ENCODE peak calls at places on chromosome 19, in seven cellular contexts. Z is spleen, T is heart left ventricle, M is prostate gland, X is stomach, H is NB4, N is ovary. L is an unnamed sample.

GRCh38 chr19:13034636-13035035 is 39.4 kb downstream of the NFIX start:
- DNase-seq in T (no peak), M (no peak), H (no peak), N (no peak), Z (no peak), X (no peak), L (no peak)

GRCh38 chr19:10718205-10719196 is 622 bp downstream of the DNM2 start:
- DNase-seq in T (peak), M (no peak), X (peak), N (peak), H (peak), Z (peak), L (no peak)

GRCh38 chr19:6473652-6474051 is 7.9 kb downstream of the DENND1C start:
- DNase-seq in X (peak), T (no peak), H (no peak), M (no peak), Z (no peak), N (no peak), L (no peak)

GRCh38 chr19:14325863-14326262 is 55.4 kb upstream of the ADGRE5 start:
- DNase-seq in T (no peak), M (no peak), X (no peak), Z (no peak), N (no peak), H (no peak), L (no peak)

GRCh38 chr19:2266183-2266993 is 10.2 kb upstream of the JSRP1 start:
- DNase-seq in M (peak), X (peak), T (peak), H (peak), Z (peak), N (peak), L (peak)

GRCh38 chr19:10747674-10748073 is 29.8 kb downstream of the DNM2 start:
- DNase-seq in Z (no peak), T (no peak), N (no peak), M (no peak), H (no peak), X (no peak), L (no peak)

GRCh38 chr19:9885077-9885552 is 50.0 kb downstream of the PIN1 start:
- DNase-seq in N (peak), X (no peak), M (no peak), H (no peak), T (peak), Z (no peak), L (no peak)

GRCh38 chr19:55519461-55520311 is 17.2 kb downstream of the SBK2 start:
- DNase-seq in T (no peak), N (no peak), X (no peak), Z (no peak), H (no peak), M (no peak), L (no peak)

GRCh38 chr19:35753634-35754364 is 3.0 kb downstream of the HSPB6 start:
- DNase-seq in M (no peak), X (no peak), N (peak), H (no peak), T (peak), Z (peak), L (no peak)

GRCh38 chr19:21604351-21604926 is 99.0 kb downstream of the ZNF429 start:
- DNase-seq in M (no peak), Z (no peak), X (no peak), H (peak), N (no peak), T (no peak), L (no peak)

GRCh38 chr19:2239771-2240770 is 3.4 kb downstream of the SF3A2 start:
- DNase-seq in H (peak), Z (no peak), X (no peak), N (no peak), M (no peak), T (no peak), L (no peak)

GRCh38 chr19:52898101-52898500 is 666 bp upstream of the ZNF320 start:
- DNase-seq in H (no peak), X (no peak), Z (peak), M (no peak), N (peak), T (peak), L (no peak)

GRCh38 chr19:49488046-49488862 is 846 bp downstream of the RPL13A start:
- DNase-seq in N (no peak), M (no peak), X (no peak), H (no peak), T (no peak), Z (no peak), L (no peak)

GRCh38 chr19:19539738-19540703 is 2.0 kb downstream of the CILP2 start:
- DNase-seq in N (peak), X (peak), H (no peak), T (peak), M (peak), Z (peak), L (no peak)

DNA sequence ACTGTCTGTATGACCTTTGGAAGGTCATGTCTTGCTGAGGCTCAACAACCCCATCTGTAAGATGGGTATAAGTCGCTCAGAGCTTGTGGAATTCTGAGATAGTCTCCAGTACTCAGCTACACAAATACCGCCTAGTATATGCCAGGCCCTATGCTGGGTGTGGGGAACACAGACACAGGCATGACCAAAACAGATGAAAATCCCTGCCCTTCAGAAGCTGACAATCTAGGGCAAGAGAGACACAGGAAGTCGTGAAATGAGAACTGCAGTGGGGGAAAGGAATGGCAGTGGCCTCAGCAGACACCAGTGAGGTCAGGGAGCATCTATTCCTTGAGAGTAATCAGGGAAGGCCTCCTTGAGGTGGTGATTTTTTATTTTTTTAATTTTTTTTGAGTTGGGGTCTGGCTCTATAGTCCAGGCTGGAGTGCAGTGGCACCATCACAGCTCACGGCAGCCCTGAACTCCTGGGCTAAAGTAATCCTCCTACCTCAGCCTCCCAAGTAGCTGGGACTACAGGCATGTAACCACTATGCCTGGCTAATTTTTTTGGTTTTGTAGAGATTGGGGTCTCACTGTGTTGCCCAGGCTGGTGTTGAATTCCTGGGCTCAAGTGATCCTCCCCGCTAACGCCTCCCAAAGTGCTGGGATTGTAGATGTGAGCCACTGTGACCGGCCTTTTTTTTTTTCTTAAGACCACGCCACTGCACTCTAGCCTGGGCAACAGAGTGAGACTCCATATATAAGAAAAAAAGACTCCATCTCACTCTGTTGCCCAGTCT is 3.2 kb downstream of the TMIGD2 start:
- DNase-seq in Z (no peak), X (no peak), T (no peak), N (no peak), M (no peak), H (no peak), L (no peak)
- H3K4me3 ChIP-seq in Z (no peak), X (no peak), T (no peak), N (no peak), M (no peak), H (no peak), L (no peak)

GRCh38 chr19:42297034-42297433 is 4.9 kb upstream of the PRR19 start:
- DNase-seq in T (no peak), X (no peak), H (no peak), Z (no peak), M (no peak), N (no peak), L (no peak)
- TF ChIP-seq CTCF in T (no peak), X (no peak), H (no peak), Z (no peak), M (no peak), N (no peak), L (no peak)

GRCh38 chr19:18108897-18109296 is 11.3 kb downstream of the MAST3 start:
- DNase-seq in M (no peak), H (no peak), Z (no peak), N (no peak), X (no peak), T (no peak), L (no peak)

GRCh38 chr19:18110833-18111232 is 13.3 kb downstream of the MAST3 start:
- DNase-seq in H (no peak), T (no peak), N (no peak), X (peak), M (no peak), Z (no peak), L (no peak)

GRCh38 chr19:18107235-18108083 is 9.9 kb downstream of the MAST3 start:
- DNase-seq in M (no peak), X (no peak), H (peak), N (no peak), T (no peak), Z (no peak), L (no peak)

GRCh38 chr19:18109363-18109730 is 11.8 kb downstream of the MAST3 start:
- DNase-seq in X (no peak), H (no peak), T (no peak), N (no peak), Z (no peak), M (no peak), L (no peak)

GRCh38 chr19:18109731-18110671 is 12.4 kb downstream of the MAST3 start:
- DNase-seq in H (peak), Z (peak), T (peak), N (peak), M (no peak), X (peak), L (no peak)
- TF ChIP-seq POLR2A in H (peak), Z (no peak), T (no peak), N (no peak), M (peak), X (no peak), L (peak)

GRCh38 chr19:46355234-46355990 is 8.5 kb downstream of the PPP5C start:
- DNase-seq in T (peak), N (no peak), Z (no peak), H (no peak), X (no peak), M (no peak), L (no peak)

GRCh38 chr19:46357846-46358583 is 11.1 kb downstream of the PPP5C start:
- DNase-seq in X (no peak), N (no peak), H (no peak), T (no peak), M (no peak), Z (no peak), L (no peak)

GRCh38 chr19:46353730-46354528 is 7.0 kb downstream of the PPP5C start:
- DNase-seq in Z (no peak), N (no peak), X (peak), M (no peak), H (no peak), T (peak), L (no peak)

GRCh38 chr19:46355991-46356669 is 9.2 kb downstream of the PPP5C start:
- DNase-seq in Z (no peak), T (no peak), H (no peak), X (no peak), M (no peak), N (no peak), L (no peak)

GRCh38 chr19:46356670-46357055 is 9.8 kb downstream of the PPP5C start:
- DNase-seq in Z (no peak), M (no peak), T (no peak), N (no peak), X (no peak), H (no peak), L (no peak)
- H3K4me3 ChIP-seq in Z (no peak), M (no peak), T (no peak), N (no peak), X (no peak), H (no peak), L (no peak)

DNA sequence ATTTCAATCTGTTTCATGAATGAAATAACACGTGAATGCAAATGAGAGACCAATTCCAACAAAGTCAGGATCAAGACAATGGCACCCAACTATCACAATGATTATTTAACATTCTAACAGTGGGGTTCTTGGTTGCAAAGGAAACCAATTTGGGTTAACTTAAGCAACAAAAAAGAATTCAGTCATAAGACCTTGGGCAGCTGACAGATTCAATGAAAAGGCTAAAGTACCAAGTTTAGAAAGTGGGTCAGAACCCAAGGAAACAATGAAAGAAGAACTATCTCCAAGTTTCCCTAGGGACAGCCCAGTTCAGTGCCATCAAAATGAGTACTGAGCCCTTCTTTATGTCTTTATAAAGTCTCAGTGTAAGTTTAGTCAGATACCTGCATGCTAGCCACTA is 17.5 kb upstream of the SIGLEC14 start:
- DNase-seq in T (no peak), H (no peak), N (no peak), M (no peak), X (no peak), Z (no peak), L (no peak)
- TF ChIP-seq CTCF in T (no peak), H (no peak), N (no peak), M (no peak), X (no peak), Z (no peak), L (no peak)

DNA sequence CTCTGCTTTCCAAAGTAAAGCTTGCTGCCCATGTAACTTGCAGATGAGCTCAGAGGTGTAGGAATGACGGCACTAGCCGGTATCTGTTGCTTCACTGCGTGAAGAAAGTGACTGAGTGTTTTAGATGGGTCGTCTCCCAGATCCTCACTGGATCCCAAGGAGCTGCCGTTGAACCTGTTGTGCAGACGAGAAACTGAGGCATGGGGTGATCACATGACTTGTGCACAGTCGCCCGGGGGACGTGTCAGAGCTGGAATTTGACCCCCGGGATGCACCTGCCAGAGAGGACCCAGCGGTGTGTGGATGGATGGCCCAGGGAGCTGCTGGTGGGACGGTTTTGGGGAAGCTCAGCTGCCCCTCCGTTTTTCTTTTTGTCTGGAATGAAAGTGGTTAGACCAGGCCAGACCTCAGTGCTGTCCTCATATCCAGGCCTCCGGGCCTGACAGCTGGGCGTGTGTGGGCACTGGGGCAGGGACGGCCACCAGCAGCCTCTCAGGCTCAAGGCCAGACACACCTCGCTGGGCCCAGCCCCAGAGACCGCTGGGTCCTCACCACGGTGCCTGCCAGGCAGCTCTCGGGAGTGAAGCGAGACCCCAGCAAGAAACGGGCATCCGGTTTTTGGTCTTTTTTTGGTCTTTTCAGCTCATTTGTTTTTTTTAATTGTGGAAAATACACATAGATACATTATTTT is 12.5 kb downstream of the ARID3A start:
- DNase-seq in M (no peak), H (no peak), N (no peak), Z (no peak), X (no peak), T (no peak), L (no peak)
- TF ChIP-seq POLR2A in M (no peak), H (no peak), N (no peak), Z (no peak), X (no peak), T (no peak), L (no peak)

DNA sequence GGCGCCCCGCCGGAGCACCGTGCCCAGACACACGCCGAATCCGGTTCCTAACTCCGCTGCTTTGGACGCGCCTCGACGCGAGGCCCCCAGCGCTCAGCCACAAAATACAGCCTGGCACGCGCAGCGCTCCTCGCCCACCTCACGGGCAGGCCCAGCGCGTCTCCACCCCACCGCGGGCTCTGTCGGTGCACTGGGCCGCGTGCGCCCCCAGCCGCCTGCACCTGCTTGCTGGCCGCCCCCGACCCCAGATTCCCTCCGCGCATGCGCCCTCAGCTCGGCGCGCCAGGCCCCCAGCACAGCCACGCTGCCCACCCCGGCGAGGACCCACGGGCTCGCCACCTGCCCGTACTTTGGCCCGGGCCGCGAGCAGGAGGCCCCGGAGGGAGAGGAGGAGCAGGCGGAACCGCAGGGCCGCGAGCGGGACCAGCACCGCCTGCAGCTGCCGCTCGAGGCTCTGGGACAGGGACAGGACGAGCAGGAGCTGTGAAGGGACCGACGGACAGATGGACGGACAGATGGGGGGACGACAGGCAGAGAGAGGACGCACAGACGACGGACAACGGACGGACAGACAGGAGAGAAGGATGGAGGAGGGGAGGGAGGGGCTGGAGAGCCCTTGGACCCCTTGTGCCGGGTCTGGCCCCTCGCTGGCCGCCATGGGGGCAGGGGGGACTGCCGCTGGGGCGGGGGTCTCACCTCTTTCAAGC is 5.4 kb downstream of the ANO8 start:
- DNase-seq in T (no peak), M (no peak), X (no peak), H (no peak), N (no peak), Z (no peak), L (no peak)
- H3K4me3 ChIP-seq in T (no peak), M (peak), X (peak), H (no peak), N (peak), Z (peak), L (no peak)

GRCh38 chr19:46193678-46194077 is 35.9 kb upstream of the IGFL1 start:
- DNase-seq in T (no peak), M (no peak), X (no peak), Z (no peak), H (peak), N (no peak), L (no peak)
- TF ChIP-seq CTCF in T (no peak), M (no peak), X (no peak), Z (no peak), H (no peak), N (no peak), L (no peak)

GRCh38 chr19:43594081-43594697 is 1.7 kb downstream of the IRGQ start:
- DNase-seq in X (no peak), Z (no peak), N (peak), H (no peak), M (no peak), T (no peak), L (no peak)

GRCh38 chr19:43595605-43595998 is 332 bp downstream of the IRGQ start:
- DNase-seq in T (no peak), H (no peak), X (no peak), M (no peak), Z (peak), N (no peak), L (no peak)

GRCh38 chr19:43596842-43597461 is 557 bp downstream of the ZNF576 start:
- DNase-seq in X (no peak), M (no peak), H (peak), N (no peak), T (no peak), Z (no peak), L (no peak)

GRCh38 chr19:43594710-43595604 is 977 bp downstream of the IRGQ start:
- DNase-seq in H (peak), T (peak), N (peak), M (peak), Z (peak), X (peak), L (no peak)

DNA sequence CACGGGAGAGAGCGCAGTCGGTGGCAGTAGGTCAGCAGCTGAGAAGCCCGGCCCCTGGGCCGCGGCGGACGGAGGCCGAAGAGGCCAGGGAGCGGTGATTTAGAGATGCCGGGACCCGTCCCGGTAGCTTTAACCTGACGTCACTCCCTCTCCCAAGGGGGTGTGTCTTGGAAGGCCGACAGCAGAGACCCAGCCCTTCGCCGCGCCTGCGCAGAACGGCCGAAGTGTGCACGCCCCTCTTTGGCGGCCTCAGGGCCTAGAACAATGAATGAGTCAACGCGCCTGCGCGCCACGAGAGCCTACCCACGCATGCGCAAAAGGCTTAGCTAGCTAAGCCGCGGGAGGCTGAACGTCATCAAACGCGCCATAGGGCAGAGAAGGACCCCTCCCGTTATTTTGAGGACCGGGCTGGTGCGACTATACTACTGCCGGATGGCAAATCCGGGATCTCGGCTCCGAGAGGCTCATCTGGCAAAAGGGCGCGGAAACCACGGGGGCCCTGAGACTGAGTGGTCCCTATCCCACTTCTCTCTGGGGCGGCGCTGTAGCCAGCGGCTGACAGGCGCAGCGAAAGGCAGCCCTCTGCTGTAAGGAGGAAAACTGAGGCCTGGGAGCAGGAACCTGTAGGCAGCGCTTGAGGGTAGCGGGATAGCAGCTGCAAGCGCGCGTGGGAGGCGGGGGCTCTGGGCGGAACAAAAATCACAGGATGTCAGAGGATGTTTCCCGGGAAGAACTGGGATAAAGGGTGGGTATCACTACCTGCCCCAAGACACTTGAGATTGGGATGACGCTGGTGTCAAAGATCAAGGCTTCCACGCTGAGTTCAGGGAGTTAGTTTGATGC is at the start of the genes IRGQ and ZNF576:
- DNase-seq in T (peak), X (peak), M (peak), Z (peak), N (peak), H (peak), L (peak)
- TF ChIP-seq POLR2A in T (no peak), X (no peak), M (peak), Z (no peak), N (peak), H (peak), L (peak)

GRCh38 chr19:566844-567243 is 5.6 kb upstream of the BSG start:
- DNase-seq in H (peak), Z (no peak), X (no peak), M (no peak), T (no peak), N (no peak), L (no peak)
- H3K4me3 ChIP-seq in H (peak), Z (peak), X (no peak), M (no peak), T (no peak), N (peak), L (no peak)